ENCODE peak calls at places on chromosome 18, in ten cellular contexts. B, W, O, X, L, I, D, C, R and S are unnamed samples. For H3K4me1, the result is how much of the 10 kb centered on the place peaks cover.

GRCh38 chr18:56196495-56197225 is 441.7 kb downstream of the TXNL1 start:
- DNase-seq in B (no peak), W (no peak), O (no peak), X (no peak), L (no peak), I (peak), D (no peak), C (no peak), R (no peak), S (no peak)

GRCh38 chr18:54260376-54261072 is 8.8 kb upstream of the POLI start:
- DNase-seq in B (no peak), W (no peak), O (no peak), X (no peak), L (no peak), I (no peak), D (no peak), C (no peak), R (no peak), S (no peak)

GRCh38 chr18:74517236-74517630 is 17.1 kb upstream of the CNDP1 start:
- DNase-seq in B (no peak), W (no peak), O (no peak), X (no peak), L (no peak), I (no peak), D (peak), C (no peak), R (no peak), S (no peak)

GRCh38 chr18:14979875-14980274 is 231.9 kb downstream of the ANKRD30B start:
- DNase-seq in B (no peak), W (no peak), O (no peak), X (no peak), L (no peak), I (no peak), D (no peak), C (no peak), R (no peak), S (no peak)

GRCh38 chr18:74281011-74281638 is 10.6 kb downstream of the CYB5A start:
- DNase-seq in B (no peak), W (no peak), O (no peak), X (no peak), L (no peak), I (no peak), D (no peak), C (no peak), R (peak), S (no peak)

GRCh38 chr18:60446821-60447220 is 74.2 kb upstream of the MC4R start:
- DNase-seq in B (no peak), W (no peak), O (no peak), X (no peak), L (no peak), I (no peak), D (no peak), C (no peak), R (peak), S (no peak)

GRCh38 chr18:8069708-8070107 is 502.6 kb downstream of the PTPRM start:
- DNase-seq in B (no peak), W (no peak), O (no peak), X (no peak), L (no peak), I (no peak), D (no peak), C (no peak), R (no peak), S (no peak)

GRCh38 chr18:76971149-76971548 is 148.8 kb downstream of the ZNF236 start:
- DNase-seq in B (no peak), W (no peak), O (no peak), X (no peak), L (no peak), I (no peak), D (no peak), C (no peak), R (no peak), S (no peak)

GRCh38 chr18:7584646-7585271 is 17.6 kb downstream of the PTPRM start:
- DNase-seq in B (no peak), W (no peak), O (no peak), X (no peak), L (no peak), I (no peak), D (no peak), C (no peak), R (no peak), S (no peak)

GRCh38 chr18:21117385-21118135 is 5.9 kb upstream of the ROCK1 start:
- DNase-seq in B (no peak), W (no peak), O (no peak), X (no peak), L (no peak), I (peak), D (no peak), C (no peak), R (no peak), S (no peak)

GRCh38 chr18:53093650-53094049 is 753.7 kb downstream of the DCC start:
- DNase-seq in B (no peak), W (no peak), O (no peak), X (no peak), L (no peak), I (no peak), D (no peak), C (no peak), R (no peak), S (no peak)

GRCh38 chr18:76522551-76522950 is 27.5 kb upstream of the ZNF516 start:
- DNase-seq in B (no peak), W (no peak), O (no peak), X (no peak), L (no peak), I (no peak), D (no peak), C (no peak), R (no peak), S (no peak)

GRCh38 chr18:8409151-8409550 is 200.1 kb upstream of the RAB12 start:
- DNase-seq in B (no peak), W (no peak), O (no peak), X (no peak), L (no peak), I (no peak), D (no peak), C (no peak), R (no peak), S (no peak)

GRCh38 chr18:34740101-34740500 is 30.0 kb downstream of the DTNA start:
- DNase-seq in B (no peak), W (no peak), O (no peak), X (no peak), L (no peak), I (no peak), D (no peak), C (no peak), R (no peak), S (no peak)

GRCh38 chr18:55234366-55235093 is 275.3 kb upstream of the CCDC68 start:
- DNase-seq in B (peak), W (peak), O (peak), X (peak), L (peak), I (peak), D (peak), C (peak), R (peak), S (peak)

GRCh38 chr18:75654928-75655745 is 227.6 kb upstream of the SMIM21 start:
- DNase-seq in B (peak), W (no peak), O (no peak), X (no peak), L (no peak), I (no peak), D (no peak), C (no peak), R (peak), S (no peak)

GRCh38 chr18:13287372-13287771 is 68.8 kb downstream of the LDLRAD4 start:
- DNase-seq in B (no peak), W (no peak), O (no peak), X (no peak), L (peak), I (no peak), D (no peak), C (no peak), R (no peak), S (no peak)

GRCh38 chr18:32318581-32318980 is 128.7 kb downstream of the MEP1B start:
- DNase-seq in B (no peak), W (no peak), O (no peak), X (no peak), L (no peak), I (no peak), D (no peak), C (no peak), R (no peak), S (no peak)

GRCh38 chr18:26073742-26074141 is 16.7 kb downstream of the SS18 start:
- DNase-seq in B (no peak), W (no peak), O (no peak), X (no peak), L (no peak), I (no peak), D (no peak), C (no peak), R (no peak), S (no peak)

GRCh38 chr18:69956037-69956436 is 8.4 kb upstream of the CD226 start:
- DNase-seq in B (no peak), W (no peak), O (no peak), X (no peak), L (no peak), I (no peak), D (no peak), C (no peak), R (no peak), S (no peak)

GRCh38 chr18:38329145-38329544 is 763.5 kb upstream of the CELF4 start:
- DNase-seq in B (no peak), W (no peak), O (no peak), X (no peak), L (no peak), I (no peak), D (no peak), C (no peak), R (no peak), S (no peak)

GRCh38 chr18:25605322-25605721 is 253.4 kb upstream of the ZNF521 start:
- DNase-seq in B (no peak), W (no peak), O (no peak), X (no peak), L (no peak), I (no peak), D (no peak), C (no peak), R (no peak), S (no peak)

GRCh38 chr18:67783215-67783946 is 266.9 kb upstream of the DSEL start:
- DNase-seq in B (no peak), W (no peak), O (no peak), X (no peak), L (no peak), I (peak), D (no peak), C (no peak), R (no peak), S (no peak)

GRCh38 chr18:6427281-6427680 is 12.6 kb upstream of the L3MBTL4 start:
- DNase-seq in B (no peak), W (no peak), O (no peak), X (no peak), L (no peak), I (no peak), D (no peak), C (no peak), R (no peak), S (no peak)

GRCh38 chr18:54845788-54846187 is 17.5 kb downstream of the RAB27B start:
- DNase-seq in B (no peak), W (no peak), O (no peak), X (no peak), L (no peak), I (peak), D (no peak), C (no peak), R (no peak), S (no peak)

GRCh38 chr18:60452424-60452823 is 79.8 kb upstream of the MC4R start:
- DNase-seq in B (no peak), W (no peak), O (no peak), X (no peak), L (no peak), I (peak), D (no peak), C (no peak), R (no peak), S (peak)

GRCh38 chr18:499351-500229 is 911 bp downstream of the COLEC12 start:
- DNase-seq in B (no peak), W (no peak), O (no peak), X (no peak), L (no peak), I (peak), D (peak), C (no peak), R (peak), S (peak)

GRCh38 chr18:77346446-77346845 is 96.8 kb downstream of the GALR1 start:
- DNase-seq in B (no peak), W (no peak), O (no peak), X (no peak), L (no peak), I (no peak), D (no peak), C (no peak), R (no peak), S (no peak)

GRCh38 chr18:47172476-47172875 is 3.7 kb downstream of the IER3IP1 start:
- DNase-seq in B (no peak), W (no peak), O (no peak), X (no peak), L (no peak), I (peak), D (no peak), C (no peak), R (no peak), S (no peak)
- H3K4me1 ChIP-seq in B (under half), W (under half), O (under half), X (under half), L (under half), I (under half), D (under half), C (under half), R (under half), S (under half)

GRCh38 chr18:10329116-10329515 is 125.3 kb upstream of the APCDD1 start:
- DNase-seq in B (no peak), W (no peak), O (no peak), X (no peak), L (no peak), I (peak), D (no peak), C (no peak), R (no peak), S (no peak)

GRCh38 chr18:10336749-10337148 is 117.7 kb upstream of the APCDD1 start:
- DNase-seq in B (peak), W (no peak), O (no peak), X (no peak), L (no peak), I (no peak), D (no peak), C (no peak), R (no peak), S (no peak)

GRCh38 chr18:10330428-10330827 is 124.0 kb upstream of the APCDD1 start:
- DNase-seq in B (no peak), W (no peak), O (no peak), X (no peak), L (no peak), I (no peak), D (no peak), C (no peak), R (no peak), S (no peak)

GRCh38 chr18:10332452-10332851 is 122.0 kb upstream of the APCDD1 start:
- DNase-seq in B (no peak), W (no peak), O (no peak), X (no peak), L (no peak), I (no peak), D (no peak), C (no peak), R (peak), S (no peak)
- TF ChIP-seq CTCF in B (no peak), W (no peak), O (no peak), X (no peak), L (no peak), I (no peak), D (no peak), C (no peak), R (no peak), S (no peak)

DNA sequence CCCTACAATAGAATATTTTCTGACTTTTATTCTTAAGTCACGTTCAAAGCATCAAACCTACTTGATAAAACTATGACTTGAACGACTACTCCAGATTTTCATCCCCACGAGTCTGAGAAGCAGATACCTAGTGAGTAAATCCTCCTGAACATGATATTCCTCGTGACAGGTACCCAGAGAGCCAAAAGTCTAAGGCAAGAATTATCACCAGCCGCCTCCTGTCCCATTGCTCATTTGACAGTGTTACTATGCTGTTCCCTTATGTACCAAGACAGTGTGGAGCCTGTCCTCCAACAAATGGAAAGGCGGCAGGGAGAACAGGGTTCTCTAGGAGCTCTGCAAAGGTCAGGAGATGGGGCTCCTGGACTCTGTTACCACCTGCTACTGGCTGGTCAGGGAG is 8.3 kb upstream of the ALPK2 start:
- DNase-seq in B (no peak), W (no peak), O (no peak), X (no peak), L (no peak), I (no peak), D (no peak), C (no peak), R (no peak), S (no peak)
- H3K4me1 ChIP-seq in B (under half), W (half or more), O (under half), X (under half), L (under half), I (under half), D (under half), C (half or more), R (under half), S (under half)

GRCh38 chr18:29879763-29880162 is 1162.8 kb downstream of the DSC3 start:
- DNase-seq in B (no peak), W (no peak), O (no peak), X (no peak), L (no peak), I (no peak), D (no peak), C (no peak), R (no peak), S (no peak)
- TF ChIP-seq CTCF in B (no peak), W (no peak), O (no peak), X (no peak), L (no peak), I (no peak), D (no peak), C (no peak), R (peak), S (no peak)

GRCh38 chr18:22678486-22678885 is 254.6 kb upstream of the RBBP8 start:
- DNase-seq in B (no peak), W (no peak), O (no peak), X (no peak), L (peak), I (no peak), D (no peak), C (no peak), R (no peak), S (no peak)
- H3K4me1 ChIP-seq in B (under half), W (under half), O (under half), X (under half), L (under half), I (under half), D (under half), C (under half), R (under half), S (under half)

GRCh38 chr18:59298871-59299270 is 19.6 kb downstream of the CPLX4 start:
- DNase-seq in B (no peak), W (no peak), O (no peak), X (no peak), L (no peak), I (no peak), D (no peak), C (no peak), R (no peak), S (no peak)
- TF ChIP-seq CTCF in B (no peak), W (no peak), O (no peak), X (no peak), L (no peak), I (no peak), D (no peak), C (no peak), R (no peak), S (no peak)

DNA sequence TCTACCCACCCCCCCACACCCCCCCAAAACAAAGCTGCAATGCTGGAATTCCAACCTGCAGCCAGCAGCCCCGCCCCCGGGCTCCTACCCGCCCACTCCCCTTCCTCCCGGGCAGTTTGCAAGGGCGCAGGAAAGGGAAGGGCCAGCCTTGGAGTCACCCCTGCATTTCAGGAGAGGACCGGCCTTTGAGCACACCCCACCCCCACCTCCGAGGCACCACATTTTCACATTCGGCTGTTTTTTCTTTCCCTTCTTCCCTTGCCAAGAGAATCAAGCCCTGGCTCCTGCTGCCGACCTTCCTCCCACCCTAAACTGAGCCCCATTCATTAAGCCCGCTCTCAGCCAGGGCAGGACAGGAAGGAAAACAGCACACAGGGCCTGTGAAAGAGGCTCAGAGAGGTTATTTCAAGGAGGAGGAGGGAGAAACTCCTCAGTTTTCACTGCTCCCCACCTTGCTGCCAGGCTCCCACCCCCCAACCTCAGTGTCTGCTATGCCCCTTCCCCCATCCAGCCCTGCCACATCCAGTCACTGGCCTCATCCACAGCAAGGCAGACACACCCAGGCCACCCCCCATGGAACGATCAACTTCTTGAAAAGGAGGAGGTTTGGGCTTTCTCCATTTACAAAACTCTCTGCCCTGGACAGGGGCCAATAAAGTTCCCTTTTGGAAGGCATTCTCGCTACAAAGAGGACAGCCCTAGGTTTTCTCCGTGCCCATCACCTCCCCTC is 11.2 kb downstream of the SMAD7 start:
- DNase-seq in B (no peak), W (no peak), O (no peak), X (no peak), L (no peak), I (no peak), D (no peak), C (peak), R (peak), S (no peak)
- H3K4me1 ChIP-seq in B (half or more), W (half or more), O (under half), X (under half), L (half or more), I (half or more), D (half or more), C (half or more), R (under half), S (under half)

GRCh38 chr18:27361477-27361876 is 176.4 kb upstream of the CHST9 start:
- DNase-seq in B (no peak), W (no peak), O (no peak), X (no peak), L (no peak), I (no peak), D (no peak), C (no peak), R (no peak), S (no peak)

GRCh38 chr18:27366151-27366550 is 181.0 kb upstream of the CHST9 start:
- DNase-seq in B (no peak), W (no peak), O (no peak), X (no peak), L (no peak), I (no peak), D (no peak), C (no peak), R (no peak), S (no peak)

DNA sequence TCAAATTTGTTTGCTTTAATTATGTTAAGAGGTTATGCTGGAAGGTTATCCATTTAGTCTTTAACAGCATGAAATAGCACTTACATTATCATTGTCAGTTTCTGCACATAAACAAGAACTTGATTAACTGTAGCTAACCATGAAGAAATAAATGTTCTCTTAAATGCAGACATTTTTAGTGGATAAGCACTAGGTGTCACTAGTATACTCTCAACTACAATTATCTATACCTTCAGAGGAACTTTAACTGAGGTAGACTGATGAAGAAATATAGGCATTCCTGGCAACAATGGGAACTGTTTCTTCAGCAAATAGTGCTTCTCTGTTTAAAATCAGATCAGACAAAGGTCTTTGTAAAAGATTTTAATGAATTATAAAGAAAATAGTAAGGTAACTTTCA is 178.8 kb upstream of the CHST9 start:
- DNase-seq in B (no peak), W (no peak), O (no peak), X (no peak), L (no peak), I (no peak), D (no peak), C (no peak), R (no peak), S (no peak)
- TF ChIP-seq CTCF in B (peak), W (peak), O (no peak), X (no peak), L (no peak), I (no peak), D (no peak), C (peak), R (peak), S (no peak)

DNA sequence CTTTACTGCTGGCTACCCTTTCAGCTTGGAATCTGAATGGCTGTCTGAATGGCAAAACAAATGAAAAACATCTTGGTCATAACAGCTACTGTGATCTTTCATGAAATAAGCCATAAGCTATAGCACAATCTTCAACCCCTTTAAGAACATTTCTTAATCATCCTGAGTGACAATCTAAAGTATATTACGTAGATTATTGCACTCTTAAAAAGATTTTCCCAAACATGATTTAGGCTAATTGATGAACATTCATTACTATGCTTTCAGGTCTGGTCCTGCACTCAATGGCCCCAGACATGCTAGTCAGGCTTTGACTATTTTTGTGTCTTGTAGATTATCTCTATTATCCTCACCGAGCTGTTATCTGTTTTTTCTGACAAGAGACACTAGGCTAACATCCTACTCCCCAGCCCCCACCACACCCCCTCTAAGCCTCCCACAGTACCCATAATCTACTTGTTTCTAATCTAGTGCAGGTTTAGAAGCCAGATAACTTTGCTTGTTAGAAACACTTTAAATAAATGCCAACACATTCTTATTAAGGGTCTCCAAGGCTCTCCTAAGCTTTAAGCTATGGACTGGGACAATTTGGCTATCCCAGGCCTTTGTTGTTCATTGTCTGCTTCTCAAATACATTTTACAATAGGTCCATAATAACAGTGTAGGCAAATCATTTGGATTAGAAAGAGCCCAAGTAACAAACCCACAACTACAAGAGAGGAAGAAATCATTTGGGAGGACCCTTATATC is 4.2 kb downstream of the SMAD2 start:
- DNase-seq in B (no peak), W (no peak), O (no peak), X (no peak), L (no peak), I (no peak), D (no peak), C (no peak), R (peak), S (no peak)
- H3K4me1 ChIP-seq in B (under half), W (under half), O (under half), X (under half), L (under half), I (under half), D (under half), C (under half), R (half or more), S (under half)